ENCODE peak calls at places on chromosome 1, in five cellular contexts. O is right lobe of liver, V is GM23338, F is cardiac muscle cell, M is sigmoid colon. R is an unnamed sample.

GRCh38 chr1:173420330-173420806 is 56.8 kb upstream of the PRDX6 start:
- DNase-seq in V (peak), F (peak), M (no peak), O (peak), R (no peak)

GRCh38 chr1:72915581-72915980 is 633.2 kb upstream of the NEGR1 start:
- DNase-seq in M (no peak), F (no peak), O (no peak), V (peak), R (no peak)

GRCh38 chr1:3530931-3531818 is 76.7 kb downstream of the ARHGEF16 start:
- DNase-seq in M (peak), V (peak), O (peak), F (peak), R (peak)

GRCh38 chr1:226814751-226815496 is 55.5 kb upstream of the PSEN2 start:
- DNase-seq in F (peak), M (peak), V (no peak), O (no peak), R (peak)

GRCh38 chr1:203342192-203342940 is 8.6 kb downstream of the FMOD start:
- DNase-seq in F (peak), O (peak), M (peak), V (peak), R (no peak)

GRCh38 chr1:150012611-150013010 is 2.1 kb upstream of the OTUD7B start:
- DNase-seq in O (no peak), M (peak), F (no peak), V (no peak), R (no peak)

GRCh38 chr1:6365047-6365446 is 28.5 kb downstream of the ACOT7 start:
- DNase-seq in V (no peak), F (no peak), O (no peak), M (no peak), R (no peak)

GRCh38 chr1:2290171-2290578 is 62.1 kb downstream of the SKI start:
- DNase-seq in O (no peak), V (no peak), M (no peak), F (no peak), R (no peak)

GRCh38 chr1:227240983-227241382 is 77.3 kb downstream of the CDC42BPA start:
- DNase-seq in O (no peak), V (no peak), M (no peak), F (no peak), R (no peak)

GRCh38 chr1:40450491-40451237 is 388 bp downstream of the ZFP69B start:
- DNase-seq in V (peak), F (peak), M (no peak), O (no peak), R (no peak)

GRCh38 chr1:40454873-40455272 is 4.6 kb downstream of the ZFP69B start:
- DNase-seq in M (no peak), F (no peak), O (no peak), V (no peak), R (no peak)

GRCh38 chr1:40451238-40451585 is 936 bp downstream of the ZFP69B start:
- DNase-seq in O (no peak), M (no peak), V (peak), F (no peak), R (no peak)

GRCh38 chr1:40449684-40450490 is at the start of gene ZFP69B:
- DNase-seq in F (peak), O (peak), V (peak), M (peak), R (peak)
- H3K27ac ChIP-seq in F (peak), O (peak), V (peak), M (peak), R (peak)

DNA sequence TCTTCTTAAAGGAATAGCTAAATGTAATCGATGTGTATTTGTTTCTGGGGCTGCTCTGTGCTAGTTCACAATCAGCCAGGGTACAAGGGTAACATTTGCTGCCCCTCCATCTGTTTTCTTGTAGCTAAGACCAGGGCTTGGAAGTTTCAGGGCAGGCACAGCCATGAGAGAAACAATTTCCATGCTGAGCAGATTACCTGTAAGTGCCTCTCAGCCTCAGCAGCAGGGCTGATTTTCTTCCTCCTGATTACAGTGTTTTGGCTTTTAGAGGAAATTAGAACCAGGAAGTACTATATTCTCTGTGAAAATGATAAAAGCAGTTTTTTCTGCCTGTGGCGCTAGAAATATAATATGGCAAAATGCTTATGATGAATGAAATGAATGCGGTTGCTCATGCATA is 86.4 kb upstream of the GNG12 start:
- DNase-seq in V (no peak), F (no peak), O (no peak), M (no peak), R (no peak)
- H3K27ac ChIP-seq in V (no peak), F (peak), O (no peak), M (no peak), R (no peak)

GRCh38 chr1:218571515-218571914 is 226.4 kb downstream of the TGFB2 start:
- DNase-seq in M (no peak), V (no peak), O (no peak), F (no peak), R (no peak)
- H3K27ac ChIP-seq in M (no peak), V (no peak), O (no peak), F (no peak), R (no peak)

DNA sequence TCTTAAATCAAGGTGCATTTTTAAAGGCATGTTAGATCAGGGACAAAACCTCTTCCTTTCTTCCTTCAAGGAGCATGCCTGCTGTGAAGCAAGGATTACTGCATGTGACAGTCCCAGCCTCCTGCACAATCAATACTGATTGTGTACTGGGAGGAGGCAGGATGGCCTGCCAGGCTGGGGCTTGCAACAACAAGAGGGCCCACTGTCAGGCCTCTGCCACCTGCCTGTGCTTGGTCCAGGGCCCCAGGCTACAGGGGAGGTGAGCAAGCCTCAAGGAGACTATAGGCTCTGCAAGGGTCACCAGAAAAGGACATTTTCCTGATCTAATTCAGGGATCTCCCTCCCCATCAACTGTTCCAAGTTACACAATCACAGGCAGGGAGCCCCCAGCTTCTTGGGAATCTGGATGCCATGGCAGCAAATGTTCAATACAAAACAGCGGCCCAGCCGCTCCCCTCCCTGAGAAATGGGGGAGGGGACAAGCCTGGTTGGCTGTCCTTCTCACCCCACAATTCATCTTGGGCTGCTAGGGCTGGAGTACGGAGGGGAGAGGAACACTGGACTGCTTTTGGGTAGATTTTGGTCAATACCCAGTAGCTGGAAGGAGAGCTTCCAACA is 76.7 kb downstream of the SSBP3 start:
- DNase-seq in M (no peak), O (no peak), F (no peak), V (no peak), R (no peak)
- H3K27ac ChIP-seq in M (peak), O (no peak), F (no peak), V (peak), R (no peak)

DNA sequence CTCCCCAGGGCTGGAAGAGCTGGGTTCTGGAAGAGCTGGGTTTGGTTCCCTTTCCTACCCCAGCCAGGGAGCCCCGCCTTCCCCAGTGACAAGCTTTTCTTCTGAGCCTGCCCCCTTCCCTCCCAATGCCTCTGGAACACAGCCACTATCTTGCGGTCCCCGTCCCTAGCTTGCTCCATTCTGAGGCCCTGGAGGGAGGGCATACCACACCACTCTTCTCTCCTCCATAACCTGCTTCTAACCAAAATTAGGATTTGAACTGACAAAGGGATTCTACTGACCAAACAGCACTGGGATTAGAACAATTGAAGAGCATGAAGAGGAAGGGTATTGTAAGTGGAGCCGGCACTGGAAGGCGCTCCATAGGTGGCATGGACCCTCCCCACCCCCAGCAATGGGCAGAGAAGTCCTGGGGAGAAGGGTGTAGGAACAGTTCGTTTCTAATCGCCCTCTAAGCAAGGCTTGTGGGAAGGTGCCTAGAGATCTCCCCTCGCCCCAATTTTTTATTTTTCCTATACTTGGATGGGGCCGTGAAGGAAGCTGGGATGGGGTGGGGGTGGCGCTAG is 690 bp downstream of the C1orf216 start:
- DNase-seq in V (peak), M (peak), F (peak), O (no peak), R (no peak)
- H3K27ac ChIP-seq in V (no peak), M (peak), F (no peak), O (peak), R (peak)

GRCh38 chr1:66351474-66351873 is 182.5 kb upstream of the SGIP1 start:
- DNase-seq in O (no peak), F (peak), M (no peak), V (no peak), R (no peak)

GRCh38 chr1:66351913-66352312 is 182.0 kb upstream of the SGIP1 start:
- DNase-seq in O (no peak), F (no peak), V (peak), M (no peak), R (no peak)

GRCh38 chr1:66353207-66353606 is 180.7 kb upstream of the SGIP1 start:
- DNase-seq in V (peak), M (no peak), O (no peak), F (no peak), R (no peak)

GRCh38 chr1:66354311-66354922 is 179.5 kb upstream of the SGIP1 start:
- DNase-seq in O (no peak), V (peak), F (peak), M (no peak), R (no peak)

GRCh38 chr1:66352783-66353182 is 181.2 kb upstream of the SGIP1 start:
- DNase-seq in F (no peak), M (no peak), V (no peak), O (no peak), R (no peak)
- H3K27ac ChIP-seq in F (no peak), M (peak), V (peak), O (no peak), R (no peak)